ENCODE peak calls at places on chromosomes 3 and 15, in five cellular contexts. One of them, this sample, is unnamed.
A peak's percentile ranks its signal among the peaks of the same experiment; 100 is the strongest.

GRCh38 chr15:79290642-79291275 is 8.2 kb downstream of the ANKRD34C start:
- DNase-seq in mammary epithelial cell: no peak
- DNase-seq in NT2/D1: no peak
- DNase-seq in SK-N-SH: no peak
- DNase-seq in IMR-90: no peak
- DNase-seq in this sample: no peak

GRCh38 chr3:73353661-73354217 is 271.0 kb downstream of the PDZRN3 start:
- DNase-seq in mammary epithelial cell: no peak
- DNase-seq in SK-N-SH: no peak
- DNase-seq in NT2/D1: no peak
- DNase-seq in IMR-90: peak; percentile 6
- DNase-seq in this sample: no peak

GRCh38 chr3:154334973-154335420 is 10.7 kb upstream of the DHX36 start:
- DNase-seq in NT2/D1: no peak
- DNase-seq in SK-N-SH: peak; percentile 27
- DNase-seq in IMR-90: peak; percentile 53
- DNase-seq in mammary epithelial cell: peak; percentile 28
- DNase-seq in this sample: no peak

GRCh38 chr3:104629038-104629437 is 737.7 kb upstream of the ALCAM start:
- DNase-seq in mammary epithelial cell: peak; percentile 61
- DNase-seq in NT2/D1: no peak
- DNase-seq in IMR-90: peak; percentile 88
- DNase-seq in SK-N-SH: no peak
- DNase-seq in this sample: no peak

GRCh38 chr15:82851981-82852511 is 42.6 kb downstream of the WHAMM start:
- DNase-seq in NT2/D1: no peak
- DNase-seq in mammary epithelial cell: no peak
- DNase-seq in SK-N-SH: no peak
- DNase-seq in IMR-90: peak; percentile 76
- DNase-seq in this sample: no peak

GRCh38 chr15:70647396-70647795 is 116.0 kb downstream of the UACA start:
- DNase-seq in NT2/D1: no peak
- DNase-seq in IMR-90: no peak
- DNase-seq in mammary epithelial cell: no peak
- DNase-seq in SK-N-SH: no peak
- DNase-seq in this sample: no peak

GRCh38 chr3:4751057-4752051 is 227.9 kb upstream of the BHLHE40 start:
- DNase-seq in mammary epithelial cell: peak; percentile 87
- DNase-seq in IMR-90: peak; percentile 87
- DNase-seq in NT2/D1: no peak
- DNase-seq in SK-N-SH: no peak
- DNase-seq in this sample: no peak

GRCh38 chr3:123658118-123658859 is 73.4 kb upstream of the HACD2 start:
- DNase-seq in IMR-90: peak; percentile 77
- DNase-seq in mammary epithelial cell: no peak
- DNase-seq in SK-N-SH: no peak
- DNase-seq in NT2/D1: no peak
- DNase-seq in this sample: peak; percentile 65

GRCh38 chr3:32423956-32424558 is 32.4 kb downstream of the CMTM7 start:
- DNase-seq in NT2/D1: no peak
- DNase-seq in SK-N-SH: no peak
- DNase-seq in IMR-90: no peak
- DNase-seq in mammary epithelial cell: no peak
- DNase-seq in this sample: no peak

GRCh38 chr3:52820741-52821140 is 9.7 kb downstream of the ITIH4 start:
- DNase-seq in NT2/D1: peak; percentile 36
- DNase-seq in IMR-90: peak; percentile 6
- DNase-seq in mammary epithelial cell: no peak
- DNase-seq in SK-N-SH: peak; percentile 64
- DNase-seq in this sample: no peak

GRCh38 chr3:122092460-122093165 is 37.5 kb downstream of the CD86 start:
- DNase-seq in NT2/D1: peak; percentile 5
- DNase-seq in mammary epithelial cell: peak; percentile 37
- DNase-seq in SK-N-SH: no peak
- DNase-seq in IMR-90: peak; percentile 31
- DNase-seq in this sample: peak; percentile 29

GRCh38 chr3:112333386-112334334 is 704 bp downstream of the CD200 start:
- DNase-seq in NT2/D1: peak; percentile 57
- DNase-seq in SK-N-SH: peak; percentile 55
- DNase-seq in IMR-90: no peak
- DNase-seq in mammary epithelial cell: no peak
- DNase-seq in this sample: peak; percentile 35

GRCh38 chr3:171811913-171812321 is 1.6 kb upstream of the PLD1 start:
- DNase-seq in mammary epithelial cell: peak; percentile 73
- DNase-seq in IMR-90: peak; percentile 74
- DNase-seq in NT2/D1: no peak
- DNase-seq in SK-N-SH: no peak
- DNase-seq in this sample: no peak

GRCh38 chr3:179148446-179149238 is 485 bp downstream of the PIK3CA start:
- DNase-seq in SK-N-SH: peak; percentile 71
- DNase-seq in mammary epithelial cell: peak; percentile 62
- DNase-seq in IMR-90: peak; percentile 28
- DNase-seq in NT2/D1: no peak
- DNase-seq in this sample: peak; percentile 56

GRCh38 chr3:179149951-179150350 is 1.8 kb downstream of the PIK3CA start:
- DNase-seq in SK-N-SH: no peak
- DNase-seq in mammary epithelial cell: no peak
- DNase-seq in IMR-90: no peak
- DNase-seq in NT2/D1: no peak
- DNase-seq in this sample: no peak

GRCh38 chr3:179147571-179148445 is at the start of gene PIK3CA:
- DNase-seq in IMR-90: peak; percentile 99
- DNase-seq in SK-N-SH: peak; percentile 91
- DNase-seq in NT2/D1: peak; percentile 92
- DNase-seq in mammary epithelial cell: peak; percentile 98
- DNase-seq in this sample: peak; percentile 96

GRCh38 chr3:179149239-179149887 is 1.2 kb downstream of the PIK3CA start:
- DNase-seq in SK-N-SH: no peak
- DNase-seq in IMR-90: peak; percentile 32
- DNase-seq in mammary epithelial cell: peak; percentile 65
- DNase-seq in NT2/D1: no peak
- DNase-seq in this sample: peak; percentile 32

GRCh38 chr3:179146911-179147570 is 1.1 kb upstream of the PIK3CA start:
- DNase-seq in NT2/D1: no peak
- DNase-seq in IMR-90: peak; percentile 68
- DNase-seq in mammary epithelial cell: peak; percentile 66
- DNase-seq in SK-N-SH: peak; percentile 68
- DNase-seq in this sample: peak; percentile 66
- H3K9ac ChIP-seq in NT2/D1: peak overlapping the region; percentile 68
- H3K9ac ChIP-seq in IMR-90: peak overlapping the region; percentile 97
- H3K9ac ChIP-seq in mammary epithelial cell: peak overlapping the region; percentile 72
- H3K9ac ChIP-seq in SK-N-SH: peak overlapping the region; percentile 90
- H3K9ac ChIP-seq in this sample: peak overlapping the region; percentile 66

GRCh38 chr3:157294953-157295352 is 135.0 kb upstream of the CCNL1 start:
- DNase-seq in IMR-90: no peak
- DNase-seq in NT2/D1: no peak
- DNase-seq in mammary epithelial cell: no peak
- DNase-seq in SK-N-SH: no peak
- DNase-seq in this sample: no peak
- H3K4me1 ChIP-seq in IMR-90: peaks cover 17% of the 10 kb centered on the region
- H3K4me1 ChIP-seq in NT2/D1: no peaks in the 10 kb centered on the region
- H3K4me1 ChIP-seq in mammary epithelial cell: no peaks in the 10 kb centered on the region
- H3K4me1 ChIP-seq in SK-N-SH: peaks cover 3% of the 10 kb centered on the region
- H3K4me1 ChIP-seq in this sample: no peaks in the 10 kb centered on the region

GRCh38 chr15:27722102-27722501 is 377.0 kb downstream of the OCA2 start:
- DNase-seq in IMR-90: no peak
- DNase-seq in mammary epithelial cell: no peak
- DNase-seq in SK-N-SH: no peak
- DNase-seq in NT2/D1: no peak
- DNase-seq in this sample: no peak
- H3K9ac ChIP-seq in IMR-90: no peak overlapping the region
- H3K9ac ChIP-seq in mammary epithelial cell: no peak overlapping the region
- H3K9ac ChIP-seq in SK-N-SH: no peak overlapping the region
- H3K9ac ChIP-seq in NT2/D1: no peak overlapping the region
- H3K9ac ChIP-seq in this sample: no peak overlapping the region

GRCh38 chr15:35137175-35137574 is 52.1 kb upstream of the NANOGP8 start:
- DNase-seq in SK-N-SH: no peak
- DNase-seq in NT2/D1: no peak
- DNase-seq in IMR-90: no peak
- DNase-seq in mammary epithelial cell: no peak
- DNase-seq in this sample: no peak

GRCh38 chr15:35139822-35140221 is 54.7 kb upstream of the NANOGP8 start:
- DNase-seq in NT2/D1: no peak
- DNase-seq in mammary epithelial cell: no peak
- DNase-seq in IMR-90: no peak
- DNase-seq in SK-N-SH: no peak
- DNase-seq in this sample: no peak

GRCh38 chr15:35141743-35142356 is 56.8 kb upstream of the NANOGP8 start:
- DNase-seq in SK-N-SH: no peak
- DNase-seq in NT2/D1: no peak
- DNase-seq in mammary epithelial cell: peak; percentile 73
- DNase-seq in IMR-90: peak; percentile 96
- DNase-seq in this sample: no peak

GRCh38 chr15:35134269-35134668 is 49.2 kb upstream of the NANOGP8 start:
- DNase-seq in NT2/D1: no peak
- DNase-seq in mammary epithelial cell: no peak
- DNase-seq in SK-N-SH: no peak
- DNase-seq in IMR-90: no peak
- DNase-seq in this sample: no peak

DNA sequence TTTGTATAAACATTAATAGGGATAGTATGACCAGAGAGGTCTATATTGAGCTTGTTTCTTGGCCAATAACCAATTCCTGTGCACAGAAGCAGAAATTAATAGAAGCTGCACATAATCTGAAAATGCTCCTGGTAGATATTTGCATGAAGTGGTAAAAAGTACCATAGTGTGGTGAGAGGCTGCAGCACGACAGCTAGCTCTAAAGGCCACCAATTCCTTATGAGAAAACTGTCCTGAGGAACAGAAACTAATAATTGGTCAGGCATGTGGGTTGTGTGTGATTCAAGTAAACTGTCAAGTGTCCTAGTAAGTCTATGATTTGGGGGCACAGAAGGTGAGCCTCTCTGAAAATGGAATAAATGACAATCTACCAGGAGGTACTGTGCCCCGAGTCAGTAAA is 51.5 kb upstream of the NANOGP8 start:
- DNase-seq in NT2/D1: no peak
- DNase-seq in SK-N-SH: no peak
- DNase-seq in mammary epithelial cell: no peak
- DNase-seq in IMR-90: no peak
- DNase-seq in this sample: no peak
- H3K4me1 ChIP-seq in NT2/D1: no peaks in the 10 kb centered on the region
- H3K4me1 ChIP-seq in SK-N-SH: no peaks in the 10 kb centered on the region
- H3K4me1 ChIP-seq in mammary epithelial cell: peaks cover under 1% of the 10 kb centered on the region
- H3K4me1 ChIP-seq in IMR-90: peaks cover 3% of the 10 kb centered on the region
- H3K4me1 ChIP-seq in this sample: no peaks in the 10 kb centered on the region

This sample was measured in colonic mucosa.